ENCODE peak calls at places on chromosomes 5 and 9, in nine cellular contexts. E is left lobe of liver; K is pons; C is activated naive CD8-positive, alpha-beta T cell treated with anti-CD3 and anti-CD28 coated beads, Interleukin-2, amount 50 U/mL, for 24 hours; P is AG09309; S is Kasumi-1; J is SK-N-SH; H is HEK293T; D is stimulated activated CD4-positive, alpha-beta T cell treated with anti-CD3 and anti-CD28 coated beads, Interleukin-1b, Interleukin-23, amount 100 ng/mL, for 48 hours. F is an unnamed sample.
A peak's percentile ranks its signal among the peaks of the same experiment; 100 is the strongest.

GRCh38 chr9:92740446-92740961 is 24.1 kb downstream of the BICD2 start:
- DNase-seq in E (no peak), K (no peak), C (no peak), P (no peak), S (peak; percentile 47), J (no peak), H (no peak), D (no peak), F (no peak)

GRCh38 chr9:110748251-110748893 is 79.8 kb downstream of the MUSK start:
- DNase-seq in E (no peak), K (no peak), C (no peak), P (no peak), S (no peak), J (no peak), H (no peak), D (no peak), F (no peak)

GRCh38 chr5:88254320-88254719 is 14.3 kb downstream of the TMEM161B start:
- DNase-seq in E (no peak), K (no peak), C (no peak), P (no peak), S (no peak), J (no peak), H (no peak), D (no peak), F (no peak)

GRCh38 chr9:93082841-93083411 is 13.1 kb upstream of the CARD19 start:
- DNase-seq in E (peak; percentile 36), K (no peak), C (no peak), P (no peak), S (peak; percentile 4), J (peak; percentile 16), H (no peak), D (no peak), F (no peak)

GRCh38 chr5:115968770-115969169 is 6.5 kb downstream of the LVRN start:
- DNase-seq in E (no peak), K (no peak), C (no peak), P (no peak), S (no peak), J (no peak), H (no peak), D (no peak), F (no peak)

GRCh38 chr9:108612510-108612909 is 243.3 kb downstream of the ACTL7B start:
- DNase-seq in E (no peak), K (no peak), C (no peak), P (no peak), S (no peak), J (no peak), H (no peak), D (no peak), F (no peak)

GRCh38 chr9:94869415-94869838 is 142.9 kb downstream of the AOPEP start:
- DNase-seq in E (no peak), K (no peak), C (peak; percentile 32), P (no peak), S (no peak), J (peak; percentile 35), H (no peak), D (peak; percentile 36), F (peak; percentile 59)

GRCh38 chr5:172641359-172642045 is 439 bp downstream of the NEURL1B start:
- DNase-seq in E (no peak), K (no peak), C (peak; percentile 5), P (no peak), S (no peak), J (peak; percentile 83), H (peak; percentile 36), D (no peak), F (no peak)

GRCh38 chr9:61671276-61671973 is 481.6 kb downstream of the SPATA31A7 start:
- DNase-seq in E (peak; percentile 39), K (no peak), C (no peak), P (no peak), S (no peak), J (peak; percentile 38), H (no peak), D (no peak), F (no peak)

GRCh38 chr9:86856259-86856658 is 91.0 kb downstream of the GAS1 start:
- DNase-seq in E (no peak), K (no peak), C (no peak), P (no peak), S (no peak), J (no peak), H (no peak), D (no peak), F (no peak)

GRCh38 chr9:34454571-34455065 is 3.8 kb downstream of the FAM219A start:
- DNase-seq in E (no peak), K (no peak), C (peak; percentile 34), P (no peak), S (no peak), J (peak; percentile 34), H (no peak), D (peak; percentile 53), F (peak; percentile 83)

GRCh38 chr9:92759990-92760893 is 4.4 kb downstream of the BICD2 start:
- DNase-seq in E (peak; percentile 85), K (peak; percentile 69), C (no peak), P (no peak), S (no peak), J (no peak), H (no peak), D (no peak), F (no peak)

GRCh38 chr9:124769451-124770358 is 1.4 kb downstream of the NR6A1 start:
- DNase-seq in E (peak; percentile 76), K (no peak), C (peak; percentile 18), P (no peak), S (peak; percentile 71), J (peak; percentile 63), H (no peak), D (no peak), F (no peak)

GRCh38 chr5:83553000-83553486 is 81.5 kb downstream of the VCAN start:
- DNase-seq in E (no peak), K (peak; percentile 62), C (no peak), P (peak; percentile 46), S (no peak), J (no peak), H (no peak), D (no peak), F (peak; percentile 60)

GRCh38 chr5:150513375-150514309 is 5.7 kb downstream of the NDST1 start:
- DNase-seq in E (no peak), K (no peak), C (no peak), P (no peak), S (peak; percentile 6), J (peak; percentile 68), H (no peak), D (peak; percentile 9), F (no peak)

GRCh38 chr5:54630738-54631369 is 113.3 kb downstream of the SNX18 start:
- DNase-seq in E (no peak), K (no peak), C (no peak), P (no peak), S (no peak), J (no peak), H (no peak), D (no peak), F (no peak)

GRCh38 chr5:42583322-42583721 is 160.1 kb downstream of the GHR start:
- DNase-seq in E (peak; percentile 89), K (peak; percentile 61), C (peak; percentile 34), P (peak; percentile 25), S (peak; percentile 60), J (peak; percentile 37), H (peak; percentile 61), D (no peak), F (peak; percentile 40)

GRCh38 chr9:109986423-109987055 is 206.5 kb downstream of the PALM2AKAP2 start:
- DNase-seq in E (no peak), K (no peak), C (no peak), P (peak; percentile 93), S (no peak), J (no peak), H (no peak), D (no peak), F (peak; percentile 93)

GRCh38 chr5:147751156-147751830 is 31.2 kb downstream of the JAKMIP2 start:
- DNase-seq in E (no peak), K (peak; percentile 92), C (no peak), P (no peak), S (no peak), J (no peak), H (no peak), D (no peak), F (no peak)

GRCh38 chr9:137462396-137463193 is 3.5 kb upstream of the NSMF start:
- DNase-seq in E (no peak), K (no peak), C (no peak), P (no peak), S (no peak), J (no peak), H (no peak), D (no peak), F (no peak)

GRCh38 chr5:89396262-89396975 is 513.4 kb upstream of the MEF2C start:
- DNase-seq in E (no peak), K (peak; percentile 87), C (no peak), P (peak; percentile 25), S (peak; percentile 99), J (no peak), H (no peak), D (no peak), F (peak; percentile 28)

GRCh38 chr5:98402130-98402529 is 371.3 kb upstream of the RGMB start:
- DNase-seq in E (no peak), K (no peak), C (no peak), P (no peak), S (no peak), J (no peak), H (no peak), D (no peak), F (no peak)

GRCh38 chr9:109805054-109805453 is 25.1 kb downstream of the PALM2AKAP2 start:
- DNase-seq in E (no peak), K (no peak), C (no peak), P (no peak), S (no peak), J (no peak), H (no peak), D (no peak), F (no peak)

GRCh38 chr5:137621861-137622823 is 113.7 kb downstream of the KLHL3 start:
- DNase-seq in E (no peak), K (peak; percentile 14), C (no peak), P (no peak), S (no peak), J (no peak), H (no peak), D (no peak), F (peak; percentile 51)

GRCh38 chr9:125650271-125650737 is 56.7 kb downstream of the MAPKAP1 start:
- DNase-seq in E (no peak), K (peak; percentile 58), C (no peak), P (no peak), S (peak; percentile 97), J (no peak), H (no peak), D (peak; percentile 34), F (no peak)

GRCh38 chr5:36305571-36306326 is 4.0 kb upstream of the RANBP3L start:
- DNase-seq in E (peak; percentile 78), K (peak; percentile 69), C (peak; percentile 17), P (no peak), S (peak; percentile 45), J (peak; percentile 42), H (peak; percentile 45), D (no peak), F (peak; percentile 30)

GRCh38 chr5:20514145-20514544 is 526.1 kb upstream of the CDH18 start:
- DNase-seq in E (no peak), K (no peak), C (no peak), P (no peak), S (no peak), J (no peak), H (no peak), D (no peak), F (no peak)

GRCh38 chr9:130110596-130111021 is 56.9 kb downstream of the GPR107 start:
- DNase-seq in E (no peak), K (no peak), C (no peak), P (no peak), S (no peak), J (no peak), H (no peak), D (no peak), F (peak; percentile 28)

GRCh38 chr5:57184322-57184721 is 10.5 kb downstream of the GPBP1 start:
- DNase-seq in E (no peak), K (no peak), C (no peak), P (no peak), S (no peak), J (no peak), H (no peak), D (no peak), F (no peak)

GRCh38 chr9:128149951-128150593 is 819 bp downstream of the LCN2 start:
- DNase-seq in E (no peak), K (no peak), C (no peak), P (no peak), S (no peak), J (no peak), H (no peak), D (no peak), F (no peak)

GRCh38 chr5:131525805-131526204 is 109.2 kb downstream of the RAPGEF6 start:
- DNase-seq in E (no peak), K (peak; percentile 64), C (no peak), P (no peak), S (peak; percentile 49), J (no peak), H (no peak), D (no peak), F (no peak)